ENCODE peak calls at places on chromosomes 7 and 10, in six cellular contexts. One of them, this sample, is unnamed.

GRCh38 chr10:92627845-92628480 is 35.0 kb downstream of the KIF11 start:
- DNase-seq in choroid plexus epithelial cell: peak; percentile 64
- DNase-seq in HCT116: no peak
- DNase-seq in left ventricle myocardium inferior: no peak
- DNase-seq in GM12864: no peak
- DNase-seq in stomach: no peak
- DNase-seq in this sample: no peak

GRCh38 chr7:74061840-74062539 is 21.6 kb upstream of the LIMK1 start:
- DNase-seq in stomach: peak; percentile 92
- DNase-seq in left ventricle myocardium inferior: peak; percentile 73
- DNase-seq in HCT116: peak; percentile 55
- DNase-seq in GM12864: peak; percentile 33
- DNase-seq in choroid plexus epithelial cell: peak; percentile 96
- DNase-seq in this sample: peak; percentile 95

GRCh38 chr7:24821045-24821853 is 64.0 kb upstream of the GSDME start:
- DNase-seq in GM12864: peak; percentile 74
- DNase-seq in HCT116: peak; percentile 95
- DNase-seq in left ventricle myocardium inferior: peak; percentile 22
- DNase-seq in choroid plexus epithelial cell: peak; percentile 93
- DNase-seq in stomach: peak; percentile 71
- DNase-seq in this sample: no peak

GRCh38 chr7:50584793-50585399 is 19.7 kb upstream of the DDC start:
- DNase-seq in stomach: no peak
- DNase-seq in left ventricle myocardium inferior: no peak
- DNase-seq in GM12864: no peak
- DNase-seq in choroid plexus epithelial cell: no peak
- DNase-seq in HCT116: no peak
- DNase-seq in this sample: no peak

GRCh38 chr7:97845622-97846203 is 26.5 kb downstream of the ASNS start:
- DNase-seq in choroid plexus epithelial cell: peak; percentile 58
- DNase-seq in stomach: no peak
- DNase-seq in left ventricle myocardium inferior: no peak
- DNase-seq in GM12864: no peak
- DNase-seq in HCT116: peak; percentile 13
- DNase-seq in this sample: no peak

GRCh38 chr10:106495931-106496330 is 668.6 kb downstream of the SORCS1 start:
- DNase-seq in choroid plexus epithelial cell: no peak
- DNase-seq in HCT116: no peak
- DNase-seq in GM12864: no peak
- DNase-seq in stomach: no peak
- DNase-seq in left ventricle myocardium inferior: no peak
- DNase-seq in this sample: no peak

GRCh38 chr7:91953618-91954017 is 13.0 kb downstream of the AKAP9 start:
- DNase-seq in choroid plexus epithelial cell: peak; percentile 53
- DNase-seq in GM12864: no peak
- DNase-seq in stomach: no peak
- DNase-seq in left ventricle myocardium inferior: no peak
- DNase-seq in HCT116: no peak
- DNase-seq in this sample: no peak

GRCh38 chr7:75993689-75994387 is 557 bp downstream of the TMEM120A start:
- DNase-seq in HCT116: no peak
- DNase-seq in GM12864: no peak
- DNase-seq in stomach: peak; percentile 53
- DNase-seq in choroid plexus epithelial cell: peak; percentile 62
- DNase-seq in left ventricle myocardium inferior: peak; percentile 78
- DNase-seq in this sample: peak; percentile 95

GRCh38 chr10:129765664-129766550 is 198.2 kb downstream of the EBF3 start:
- DNase-seq in HCT116: no peak
- DNase-seq in choroid plexus epithelial cell: no peak
- DNase-seq in GM12864: no peak
- DNase-seq in left ventricle myocardium inferior: no peak
- DNase-seq in stomach: peak; percentile 20
- DNase-seq in this sample: peak; percentile 56

GRCh38 chr10:32004161-32004591 is 52.0 kb downstream of the KIF5B start:
- DNase-seq in GM12864: no peak
- DNase-seq in HCT116: no peak
- DNase-seq in choroid plexus epithelial cell: peak; percentile 15
- DNase-seq in stomach: peak; percentile 35
- DNase-seq in left ventricle myocardium inferior: peak; percentile 20
- DNase-seq in this sample: no peak

GRCh38 chr7:101814081-101814995 is 3.1 kb upstream of the CUX1 start:
- DNase-seq in stomach: peak; percentile 69
- DNase-seq in choroid plexus epithelial cell: peak; percentile 49
- DNase-seq in left ventricle myocardium inferior: peak; percentile 51
- DNase-seq in GM12864: no peak
- DNase-seq in HCT116: no peak
- DNase-seq in this sample: peak; percentile 79

GRCh38 chr10:95815133-95815532 is 59.2 kb downstream of the ENTPD1 start:
- DNase-seq in GM12864: no peak
- DNase-seq in left ventricle myocardium inferior: no peak
- DNase-seq in stomach: no peak
- DNase-seq in HCT116: no peak
- DNase-seq in choroid plexus epithelial cell: no peak
- DNase-seq in this sample: no peak

DNA sequence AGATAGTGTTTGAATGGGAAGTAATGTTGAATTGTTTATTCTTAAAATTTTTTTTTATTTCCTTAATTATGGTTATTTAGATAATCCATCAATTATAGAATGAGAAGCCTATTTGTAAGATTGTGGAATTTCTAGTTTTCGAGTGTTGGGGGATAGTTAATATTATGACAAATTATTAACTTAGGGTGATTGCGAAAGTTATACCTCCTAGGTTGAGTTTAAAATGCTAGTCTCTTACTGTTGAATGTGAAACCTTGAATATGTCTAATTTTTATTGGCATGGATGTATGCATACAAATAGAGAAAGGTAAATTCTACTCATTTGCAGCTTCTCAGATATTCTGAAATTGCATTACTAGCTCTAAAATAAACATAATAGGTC is 43.2 kb downstream of the BICC1 start:
- DNase-seq in stomach: no peak
- DNase-seq in left ventricle myocardium inferior: no peak
- DNase-seq in choroid plexus epithelial cell: no peak
- DNase-seq in GM12864: no peak
- DNase-seq in HCT116: no peak
- DNase-seq in this sample: no peak
- H3K4me3 ChIP-seq in stomach: no peak overlapping the region
- H3K4me3 ChIP-seq in left ventricle myocardium inferior: no peak overlapping the region
- H3K4me3 ChIP-seq in choroid plexus epithelial cell: no peak overlapping the region
- H3K4me3 ChIP-seq in GM12864: no peak overlapping the region
- H3K4me3 ChIP-seq in HCT116: no peak overlapping the region
- H3K4me3 ChIP-seq in this sample: no peak overlapping the region

DNA sequence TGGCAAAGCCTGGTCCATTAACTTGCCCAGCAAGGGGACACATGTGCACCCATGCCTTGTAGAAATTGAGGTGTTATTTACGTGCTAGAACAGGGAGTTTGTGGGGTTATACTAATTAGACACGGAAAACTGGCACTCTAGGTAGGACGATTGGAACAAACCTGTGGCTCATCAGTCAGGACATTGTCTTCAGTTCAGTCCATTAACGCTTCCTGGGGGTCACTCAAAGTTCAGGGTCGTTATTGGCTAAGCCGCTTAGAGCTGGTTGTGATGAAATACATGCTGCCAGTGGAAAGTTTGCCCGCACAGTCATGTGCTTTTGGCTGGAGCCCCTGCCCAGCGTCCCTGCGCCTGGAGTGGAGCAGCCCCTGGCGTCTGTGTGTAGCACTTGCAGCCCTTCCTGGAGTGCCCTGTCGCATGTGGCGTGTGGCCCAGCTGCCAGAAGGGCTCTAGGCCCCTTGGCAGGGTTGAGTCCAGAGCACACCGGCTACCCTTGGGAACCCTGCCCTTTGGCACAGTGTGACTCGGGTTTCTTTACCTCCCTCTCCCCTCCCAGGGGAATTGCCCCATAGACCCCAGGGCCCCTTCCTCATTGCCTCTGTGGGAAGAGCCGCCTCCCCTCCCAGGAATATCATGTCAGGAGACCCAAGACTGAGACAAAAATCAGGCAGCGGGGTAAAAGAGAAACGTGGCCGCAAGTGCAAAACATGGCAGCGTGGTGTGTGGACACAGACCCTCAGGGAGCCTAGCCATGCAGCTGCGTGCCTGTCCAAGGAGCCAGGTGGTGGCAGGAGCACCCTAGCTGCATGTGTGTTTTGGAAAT is 9.8 kb downstream of the ZNF775 start:
- DNase-seq in left ventricle myocardium inferior: peak; percentile 70
- DNase-seq in stomach: peak; percentile 75
- DNase-seq in HCT116: no peak
- DNase-seq in GM12864: no peak
- DNase-seq in choroid plexus epithelial cell: peak; percentile 12
- DNase-seq in this sample: peak; percentile 79
- TF ChIP-seq CTCF in left ventricle myocardium inferior: peak; percentile 80
- TF ChIP-seq CTCF in stomach: peak; percentile 58
- TF ChIP-seq CTCF in HCT116: no peak
- TF ChIP-seq CTCF in GM12864: no peak
- TF ChIP-seq CTCF in choroid plexus epithelial cell: peak; percentile 29
- TF ChIP-seq CTCF in this sample: peak; percentile 76

DNA sequence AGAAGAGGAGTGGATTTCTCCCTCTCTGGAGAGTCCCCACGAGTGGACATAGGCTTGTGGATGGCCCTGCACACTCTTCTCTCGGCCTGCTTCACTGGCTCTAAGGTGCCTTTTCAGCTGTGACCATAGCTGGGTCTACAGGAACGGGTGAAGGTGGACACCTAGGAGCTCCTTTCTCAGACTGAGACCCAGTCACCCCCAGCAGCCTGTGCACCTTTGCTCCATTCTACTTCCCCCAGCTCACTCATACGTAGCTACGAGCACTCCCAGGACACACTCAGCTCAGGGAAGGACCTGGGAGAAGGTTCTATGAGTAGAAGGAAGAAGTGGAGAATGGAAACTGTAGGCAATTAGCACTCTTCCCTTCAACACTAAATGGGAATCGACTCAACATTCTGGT is 272.0 kb upstream of the KLF6 start:
- DNase-seq in choroid plexus epithelial cell: no peak
- DNase-seq in left ventricle myocardium inferior: no peak
- DNase-seq in GM12864: no peak
- DNase-seq in HCT116: no peak
- DNase-seq in stomach: no peak
- DNase-seq in this sample: no peak
- H3K4me3 ChIP-seq in choroid plexus epithelial cell: no peak overlapping the region
- H3K4me3 ChIP-seq in left ventricle myocardium inferior: no peak overlapping the region
- H3K4me3 ChIP-seq in GM12864: no peak overlapping the region
- H3K4me3 ChIP-seq in HCT116: no peak overlapping the region
- H3K4me3 ChIP-seq in stomach: no peak overlapping the region
- H3K4me3 ChIP-seq in this sample: no peak overlapping the region

GRCh38 chr7:21722371-21722770 is 179.5 kb downstream of the DNAH11 start:
- DNase-seq in choroid plexus epithelial cell: peak; percentile 2
- DNase-seq in GM12864: no peak
- DNase-seq in stomach: no peak
- DNase-seq in left ventricle myocardium inferior: no peak
- DNase-seq in HCT116: no peak
- DNase-seq in this sample: no peak
- TF ChIP-seq CTCF in choroid plexus epithelial cell: peak; percentile 20
- TF ChIP-seq CTCF in GM12864: peak; percentile 38
- TF ChIP-seq CTCF in stomach: no peak
- TF ChIP-seq CTCF in left ventricle myocardium inferior: peak; percentile 14
- TF ChIP-seq CTCF in HCT116: peak; percentile 58
- TF ChIP-seq CTCF in this sample: no peak

GRCh38 chr7:158976468-158976848 is 120.1 kb downstream of the DYNC2I1 start:
- DNase-seq in choroid plexus epithelial cell: no peak
- DNase-seq in left ventricle myocardium inferior: no peak
- DNase-seq in GM12864: peak; percentile 8
- DNase-seq in HCT116: no peak
- DNase-seq in stomach: no peak
- DNase-seq in this sample: peak; percentile 70
- H3K4me3 ChIP-seq in choroid plexus epithelial cell: peak overlapping the region; percentile 55
- H3K4me3 ChIP-seq in left ventricle myocardium inferior: peak overlapping the region; percentile 54
- H3K4me3 ChIP-seq in GM12864: peak overlapping the region; percentile 32
- H3K4me3 ChIP-seq in HCT116: peak overlapping the region; percentile 15
- H3K4me3 ChIP-seq in stomach: peak overlapping the region; percentile 32
- H3K4me3 ChIP-seq in this sample: peak overlapping the region; percentile 61

GRCh38 chr7:151519765-151520418 is at the start of gene RHEB:
- DNase-seq in stomach: peak; percentile 98
- DNase-seq in left ventricle myocardium inferior: peak; percentile 99
- DNase-seq in choroid plexus epithelial cell: peak; percentile 100
- DNase-seq in HCT116: peak; percentile 98
- DNase-seq in GM12864: peak; percentile 97
- DNase-seq in this sample: peak; percentile 100
- TF ChIP-seq CTCF in stomach: no peak
- TF ChIP-seq CTCF in left ventricle myocardium inferior: no peak
- TF ChIP-seq CTCF in choroid plexus epithelial cell: no peak
- TF ChIP-seq CTCF in HCT116: no peak
- TF ChIP-seq CTCF in GM12864: no peak
- TF ChIP-seq CTCF in this sample: no peak

DNA sequence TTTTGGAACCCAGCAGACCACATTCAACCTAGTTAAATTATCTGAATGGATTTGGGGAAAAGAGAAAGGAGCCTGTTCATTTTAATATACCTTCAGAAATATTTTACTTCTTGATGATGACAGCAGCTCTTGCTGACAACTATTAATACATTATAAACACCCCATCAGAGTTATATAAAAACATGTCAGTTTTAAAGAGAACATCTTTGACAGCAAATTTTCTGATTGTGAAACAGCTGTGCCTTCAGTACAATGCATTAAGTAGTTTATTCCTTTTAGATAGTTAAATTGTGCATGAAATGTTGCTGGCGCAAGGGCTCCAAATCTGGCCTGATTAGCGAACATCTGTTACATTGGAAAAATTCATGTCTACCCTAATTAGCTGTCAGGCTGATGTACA is 171.8 kb upstream of the SP8 start:
- DNase-seq in choroid plexus epithelial cell: no peak
- DNase-seq in left ventricle myocardium inferior: no peak
- DNase-seq in stomach: no peak
- DNase-seq in HCT116: no peak
- DNase-seq in GM12864: no peak
- DNase-seq in this sample: no peak
- H3K4me3 ChIP-seq in choroid plexus epithelial cell: no peak overlapping the region
- H3K4me3 ChIP-seq in left ventricle myocardium inferior: no peak overlapping the region
- H3K4me3 ChIP-seq in stomach: no peak overlapping the region
- H3K4me3 ChIP-seq in HCT116: no peak overlapping the region
- H3K4me3 ChIP-seq in GM12864: no peak overlapping the region
- H3K4me3 ChIP-seq in this sample: no peak overlapping the region

GRCh38 chr7:158527495-158527894 is 60.1 kb downstream of the PTPRN2 start:
- DNase-seq in HCT116: no peak
- DNase-seq in left ventricle myocardium inferior: no peak
- DNase-seq in stomach: no peak
- DNase-seq in choroid plexus epithelial cell: no peak
- DNase-seq in GM12864: no peak
- DNase-seq in this sample: peak; percentile 59

GRCh38 chr7:158526531-158526930 is 61.1 kb downstream of the PTPRN2 start:
- DNase-seq in stomach: no peak
- DNase-seq in HCT116: no peak
- DNase-seq in GM12864: no peak
- DNase-seq in choroid plexus epithelial cell: no peak
- DNase-seq in left ventricle myocardium inferior: no peak
- DNase-seq in this sample: peak; percentile 58

GRCh38 chr7:158525648-158526484 is 61.8 kb downstream of the PTPRN2 start:
- DNase-seq in HCT116: no peak
- DNase-seq in GM12864: no peak
- DNase-seq in left ventricle myocardium inferior: no peak
- DNase-seq in stomach: no peak
- DNase-seq in choroid plexus epithelial cell: no peak
- DNase-seq in this sample: peak; percentile 68

GRCh38 chr7:158527038-158527437 is 60.6 kb downstream of the PTPRN2 start:
- DNase-seq in GM12864: no peak
- DNase-seq in left ventricle myocardium inferior: no peak
- DNase-seq in HCT116: no peak
- DNase-seq in choroid plexus epithelial cell: no peak
- DNase-seq in stomach: no peak
- DNase-seq in this sample: peak; percentile 37

GRCh38 chr7:158524749-158525635 is 62.6 kb downstream of the PTPRN2 start:
- DNase-seq in left ventricle myocardium inferior: no peak
- DNase-seq in choroid plexus epithelial cell: no peak
- DNase-seq in HCT116: no peak
- DNase-seq in stomach: no peak
- DNase-seq in GM12864: no peak
- DNase-seq in this sample: peak; percentile 41
- TF ChIP-seq CTCF in left ventricle myocardium inferior: no peak
- TF ChIP-seq CTCF in choroid plexus epithelial cell: no peak
- TF ChIP-seq CTCF in HCT116: no peak
- TF ChIP-seq CTCF in stomach: no peak
- TF ChIP-seq CTCF in GM12864: no peak
- TF ChIP-seq CTCF in this sample: no peak

This sample was measured in kidney.